ENCODE peak calls at places on chromosomes 12 and 14, in seven cellular contexts. One of them, this sample, is unnamed.
A peak's percentile ranks its signal among the peaks of the same experiment; 100 is the strongest.

GRCh38 chr12:112869778-112870177 is 37.0 kb upstream of the OAS1 start:
- DNase-seq in thoracic aorta: no peak
- DNase-seq in GM12878: no peak
- DNase-seq in K562: no peak
- DNase-seq in tibial artery: no peak
- DNase-seq in endodermal cell: no peak
- DNase-seq in psoas muscle: no peak
- DNase-seq in this sample: no peak

GRCh38 chr12:106187155-106187789 is 48.5 kb upstream of the NUAK1 start:
- DNase-seq in thoracic aorta: no peak
- DNase-seq in psoas muscle: no peak
- DNase-seq in endodermal cell: no peak
- DNase-seq in GM12878: no peak
- DNase-seq in K562: no peak
- DNase-seq in tibial artery: no peak
- DNase-seq in this sample: no peak

GRCh38 chr12:69052613-69053408 is 119.8 kb upstream of the CPM start:
- DNase-seq in psoas muscle: no peak
- DNase-seq in GM12878: peak; percentile 32
- DNase-seq in K562: no peak
- DNase-seq in thoracic aorta: no peak
- DNase-seq in endodermal cell: peak; percentile 90
- DNase-seq in tibial artery: no peak
- DNase-seq in this sample: no peak

GRCh38 chr14:65211341-65211987 is 109.1 kb upstream of the MAX start:
- DNase-seq in endodermal cell: no peak
- DNase-seq in K562: no peak
- DNase-seq in thoracic aorta: no peak
- DNase-seq in tibial artery: no peak
- DNase-seq in psoas muscle: no peak
- DNase-seq in GM12878: no peak
- DNase-seq in this sample: no peak

GRCh38 chr12:80504389-80505153 is 60.5 kb downstream of the PTPRQ start:
- DNase-seq in tibial artery: no peak
- DNase-seq in psoas muscle: no peak
- DNase-seq in endodermal cell: no peak
- DNase-seq in GM12878: no peak
- DNase-seq in thoracic aorta: no peak
- DNase-seq in K562: no peak
- DNase-seq in this sample: no peak

GRCh38 chr12:13203028-13203922 is 6.7 kb downstream of the EMP1 start:
- DNase-seq in endodermal cell: peak; percentile 93
- DNase-seq in psoas muscle: peak; percentile 64
- DNase-seq in K562: no peak
- DNase-seq in GM12878: no peak
- DNase-seq in thoracic aorta: no peak
- DNase-seq in tibial artery: peak; percentile 63
- DNase-seq in this sample: peak; percentile 69

GRCh38 chr14:105185001-105185400 is 3.9 kb upstream of the NUDT14 start:
- DNase-seq in thoracic aorta: no peak
- DNase-seq in psoas muscle: no peak
- DNase-seq in tibial artery: no peak
- DNase-seq in endodermal cell: no peak
- DNase-seq in GM12878: no peak
- DNase-seq in K562: no peak
- DNase-seq in this sample: no peak

GRCh38 chr12:29710104-29710503 is 73.6 kb downstream of the TMTC1 start:
- DNase-seq in psoas muscle: peak; percentile 44
- DNase-seq in endodermal cell: peak; percentile 84
- DNase-seq in thoracic aorta: no peak
- DNase-seq in K562: no peak
- DNase-seq in GM12878: no peak
- DNase-seq in tibial artery: peak; percentile 39
- DNase-seq in this sample: peak; percentile 55

GRCh38 chr12:52191841-52192791 is at the start of gene KRT80:
- DNase-seq in K562: no peak
- DNase-seq in psoas muscle: peak; percentile 86
- DNase-seq in tibial artery: peak; percentile 91
- DNase-seq in GM12878: no peak
- DNase-seq in endodermal cell: no peak
- DNase-seq in thoracic aorta: peak; percentile 81
- DNase-seq in this sample: peak; percentile 68

GRCh38 chr12:26863515-26863914 is 30.5 kb upstream of the ITPR2 start:
- DNase-seq in endodermal cell: no peak
- DNase-seq in tibial artery: no peak
- DNase-seq in psoas muscle: no peak
- DNase-seq in K562: no peak
- DNase-seq in thoracic aorta: no peak
- DNase-seq in GM12878: no peak
- DNase-seq in this sample: no peak

GRCh38 chr12:104064031-104064841 is at the start of gene HCFC2:
- DNase-seq in psoas muscle: peak; percentile 94
- DNase-seq in tibial artery: peak; percentile 90
- DNase-seq in GM12878: peak; percentile 61
- DNase-seq in K562: peak; percentile 98
- DNase-seq in thoracic aorta: peak; percentile 76
- DNase-seq in endodermal cell: peak; percentile 98
- DNase-seq in this sample: peak; percentile 89

GRCh38 chr14:26828741-26829140 is 230.9 kb upstream of the NOVA1 start:
- DNase-seq in K562: no peak
- DNase-seq in psoas muscle: no peak
- DNase-seq in GM12878: no peak
- DNase-seq in tibial artery: no peak
- DNase-seq in thoracic aorta: no peak
- DNase-seq in endodermal cell: no peak
- DNase-seq in this sample: no peak

GRCh38 chr12:25853696-25854095 is 104.8 kb upstream of the RASSF8 start:
- DNase-seq in psoas muscle: no peak
- DNase-seq in tibial artery: no peak
- DNase-seq in thoracic aorta: no peak
- DNase-seq in GM12878: no peak
- DNase-seq in K562: no peak
- DNase-seq in endodermal cell: no peak
- DNase-seq in this sample: no peak
- H3K4me1 ChIP-seq in psoas muscle: no peaks in the 10 kb centered on the region
- H3K4me1 ChIP-seq in tibial artery: no peaks in the 10 kb centered on the region
- H3K4me1 ChIP-seq in thoracic aorta: no peaks in the 10 kb centered on the region
- H3K4me1 ChIP-seq in GM12878: no peaks in the 10 kb centered on the region
- H3K4me1 ChIP-seq in K562: no peaks in the 10 kb centered on the region
- H3K4me1 ChIP-seq in endodermal cell: peaks cover 3% of the 10 kb centered on the region
- H3K4me1 ChIP-seq in this sample: no peaks in the 10 kb centered on the region

GRCh38 chr12:7089196-7089871 is 2.9 kb downstream of the C1R start:
- DNase-seq in tibial artery: no peak
- DNase-seq in endodermal cell: no peak
- DNase-seq in K562: no peak
- DNase-seq in GM12878: no peak
- DNase-seq in thoracic aorta: no peak
- DNase-seq in psoas muscle: no peak
- DNase-seq in this sample: no peak

GRCh38 chr12:7090222-7090998 is 1.8 kb downstream of the C1R start:
- DNase-seq in endodermal cell: peak; percentile 89
- DNase-seq in psoas muscle: no peak
- DNase-seq in K562: no peak
- DNase-seq in tibial artery: no peak
- DNase-seq in GM12878: no peak
- DNase-seq in thoracic aorta: no peak
- DNase-seq in this sample: no peak

GRCh38 chr12:7091660-7092228 is 501 bp downstream of the C1R start:
- DNase-seq in psoas muscle: peak; percentile 70
- DNase-seq in tibial artery: peak; percentile 61
- DNase-seq in endodermal cell: peak; percentile 57
- DNase-seq in K562: no peak
- DNase-seq in GM12878: no peak
- DNase-seq in thoracic aorta: no peak
- DNase-seq in this sample: no peak

GRCh38 chr12:7092229-7092985 is at the start of gene C1R:
- DNase-seq in psoas muscle: peak; percentile 80
- DNase-seq in K562: peak; percentile 59
- DNase-seq in endodermal cell: peak; percentile 92
- DNase-seq in GM12878: no peak
- DNase-seq in thoracic aorta: peak; percentile 78
- DNase-seq in tibial artery: peak; percentile 89
- DNase-seq in this sample: peak; percentile 50

GRCh38 chr12:7091171-7091570 is 1.1 kb downstream of the C1R start:
- DNase-seq in K562: no peak
- DNase-seq in endodermal cell: no peak
- DNase-seq in thoracic aorta: no peak
- DNase-seq in psoas muscle: no peak
- DNase-seq in tibial artery: no peak
- DNase-seq in GM12878: no peak
- DNase-seq in this sample: no peak
- H3K4me3 ChIP-seq in K562: no peak overlapping the region
- H3K4me3 ChIP-seq in endodermal cell: no peak overlapping the region
- H3K4me3 ChIP-seq in thoracic aorta: peak overlapping the region; percentile 83
- H3K4me3 ChIP-seq in psoas muscle: peak overlapping the region; percentile 65
- H3K4me3 ChIP-seq in tibial artery: peak overlapping the region; percentile 57
- H3K4me3 ChIP-seq in GM12878: no peak overlapping the region
- H3K4me3 ChIP-seq in this sample: peak overlapping the region; percentile 58

DNA sequence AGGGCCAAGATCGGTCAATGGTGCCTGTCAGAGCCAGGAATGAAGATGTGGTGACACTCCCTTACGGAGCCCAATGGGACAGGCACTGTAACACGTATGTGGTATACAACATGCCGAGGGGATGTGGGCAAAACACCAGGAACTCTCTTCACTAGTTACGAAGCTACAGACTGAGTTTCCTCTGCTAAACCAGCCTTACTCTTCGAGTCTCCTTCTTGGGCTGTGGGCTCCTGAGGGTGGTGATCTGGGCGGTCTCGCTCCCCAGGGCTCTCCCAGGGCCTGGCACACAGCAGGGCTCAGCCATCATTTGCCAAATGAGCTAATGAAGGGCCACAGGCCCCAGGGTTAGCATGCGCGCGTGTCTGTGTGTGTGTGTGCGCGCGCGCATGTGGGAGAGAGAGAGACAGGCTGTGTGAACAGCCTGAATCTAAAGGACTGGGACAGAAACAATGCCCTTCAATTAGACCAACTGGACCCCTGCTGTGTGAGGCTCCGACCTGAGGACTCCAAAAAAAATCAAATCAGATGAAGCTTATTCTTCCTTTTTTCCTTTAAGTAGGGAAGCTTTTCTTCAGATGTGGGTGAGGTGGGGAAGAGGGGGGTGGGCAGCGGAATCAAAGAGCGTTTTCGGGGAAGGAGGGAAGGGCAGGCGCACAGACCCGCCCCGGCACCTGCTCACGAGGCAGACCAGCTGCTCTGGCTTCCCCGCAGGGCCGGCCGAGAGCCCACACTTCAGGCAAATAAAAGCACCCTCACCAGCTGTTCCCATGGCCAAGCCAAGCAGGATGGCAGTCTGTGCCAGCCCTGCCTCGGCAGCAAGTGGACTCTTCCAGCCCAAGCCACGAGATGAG is 42.5 kb downstream of the CCDC88C start:
- DNase-seq in thoracic aorta: no peak
- DNase-seq in tibial artery: no peak
- DNase-seq in endodermal cell: peak; percentile 73
- DNase-seq in GM12878: no peak
- DNase-seq in K562: no peak
- DNase-seq in psoas muscle: no peak
- DNase-seq in this sample: no peak
- H3K4me1 ChIP-seq in thoracic aorta: no peaks in the 10 kb centered on the region
- H3K4me1 ChIP-seq in tibial artery: no peaks in the 10 kb centered on the region
- H3K4me1 ChIP-seq in endodermal cell: peaks cover 7% of the 10 kb centered on the region
- H3K4me1 ChIP-seq in GM12878: peaks cover 94% of the 10 kb centered on the region
- H3K4me1 ChIP-seq in K562: no peaks in the 10 kb centered on the region
- H3K4me1 ChIP-seq in psoas muscle: peaks cover 15% of the 10 kb centered on the region
- H3K4me1 ChIP-seq in this sample: no peaks in the 10 kb centered on the region

GRCh38 chr12:124420972-124421674 is 126.2 kb downstream of the RFLNA start:
- DNase-seq in tibial artery: no peak
- DNase-seq in thoracic aorta: no peak
- DNase-seq in psoas muscle: no peak
- DNase-seq in GM12878: no peak
- DNase-seq in endodermal cell: no peak
- DNase-seq in K562: no peak
- DNase-seq in this sample: no peak
- H3K4me3 ChIP-seq in tibial artery: peak overlapping the region; percentile 47
- H3K4me3 ChIP-seq in thoracic aorta: peak overlapping the region; percentile 61
- H3K4me3 ChIP-seq in psoas muscle: no peak overlapping the region
- H3K4me3 ChIP-seq in GM12878: no peak overlapping the region
- H3K4me3 ChIP-seq in endodermal cell: no peak overlapping the region
- H3K4me3 ChIP-seq in K562: no peak overlapping the region
- H3K4me3 ChIP-seq in this sample: no peak overlapping the region

This sample was measured in gastrocnemius medialis.